ENCODE peak calls at places on chromosome 12, in five cellular contexts. K is fibroblast of lung, O is fibroblast of mammary gland, W is foreskin fibroblast, S is Calu3. V is an unnamed sample.

GRCh38 chr12:28191018-28191595 is 851 bp downstream of the CCDC91 start:
- DNase-seq in K (peak), O (peak), W (peak), S (peak), V (no peak)

GRCh38 chr12:11705010-11705409 is 55.5 kb downstream of the ETV6 start:
- DNase-seq in K (peak), O (peak), W (peak), S (peak), V (no peak)

GRCh38 chr12:107967170-107967569 is 161.9 kb upstream of the WSCD2 start:
- DNase-seq in K (no peak), O (peak), W (no peak), S (no peak), V (no peak)

GRCh38 chr12:107027304-107028053 is 40.5 kb upstream of the MTERF2 start:
- DNase-seq in K (peak), O (peak), W (peak), S (peak), V (no peak)

GRCh38 chr12:56127888-56128668 is at the start of gene ESYT1:
- DNase-seq in K (peak), O (peak), W (peak), S (peak), V (peak)

GRCh38 chr12:68639396-68639767 is 28.7 kb downstream of the RAP1B start:
- DNase-seq in K (no peak), O (no peak), W (no peak), S (no peak), V (no peak)

GRCh38 chr12:87995581-87996178 is 33.5 kb downstream of the C12orf50 start:
- DNase-seq in K (peak), O (peak), W (peak), S (peak), V (no peak)

GRCh38 chr12:124909831-124910560 is 4.5 kb downstream of the UBC start:
- DNase-seq in K (peak), O (peak), W (peak), S (no peak), V (no peak)

GRCh38 chr12:66590276-66590675 is 88.6 kb downstream of the GRIP1 start:
- DNase-seq in K (no peak), O (no peak), W (no peak), S (no peak), V (no peak)

GRCh38 chr12:106753526-106753925 is 21.0 kb upstream of the RIC8B start:
- DNase-seq in K (no peak), O (no peak), W (no peak), S (no peak), V (peak)

GRCh38 chr12:83042441-83043215 is 355.9 kb downstream of the TMTC2 start:
- DNase-seq in K (peak), O (no peak), W (no peak), S (no peak), V (no peak)

GRCh38 chr12:2826721-2827515 is 7.9 kb downstream of the NRIP2 start:
- DNase-seq in K (peak), O (no peak), W (no peak), S (no peak), V (no peak)

GRCh38 chr12:26238341-26239126 is 43.2 kb downstream of the SSPN start:
- DNase-seq in K (peak), O (peak), W (no peak), S (no peak), V (no peak)

GRCh38 chr12:47808049-47808448 is 11.7 kb downstream of the HDAC7 start:
- DNase-seq in K (peak), O (peak), W (peak), S (no peak), V (peak)

GRCh38 chr12:6273931-6274687 is 36.4 kb upstream of the PLEKHG6 start:
- DNase-seq in K (no peak), O (no peak), W (no peak), S (no peak), V (no peak)

GRCh38 chr12:132185698-132186097 is 41.4 kb downstream of the NOC4L start:
- DNase-seq in K (no peak), O (no peak), W (no peak), S (no peak), V (no peak)

GRCh38 chr12:6262211-6262610 is 48.3 kb upstream of the PLEKHG6 start:
- DNase-seq in K (no peak), O (no peak), W (no peak), S (no peak), V (no peak)

GRCh38 chr12:5945071-5946008 is at the start of gene ANO2:
- DNase-seq in K (peak), O (no peak), W (peak), S (peak), V (no peak)

GRCh38 chr12:116639765-116640164 is 80.6 kb downstream of the MAP1LC3B2 start:
- DNase-seq in K (no peak), O (no peak), W (no peak), S (no peak), V (no peak)

GRCh38 chr12:32586390-32586789 is 92.7 kb upstream of the DNM1L start:
- DNase-seq in K (peak), O (peak), W (peak), S (no peak), V (no peak)

GRCh38 chr12:24921251-24922038 is 27.5 kb downstream of the BCAT1 start:
- DNase-seq in K (peak), O (peak), W (no peak), S (no peak), V (no peak)

GRCh38 chr12:58621126-58621525 is 299.2 kb downstream of the LRIG3 start:
- DNase-seq in K (no peak), O (no peak), W (no peak), S (no peak), V (no peak)

GRCh38 chr12:114774181-114774580 is 90.2 kb upstream of the TBX3 start:
- DNase-seq in K (peak), O (peak), W (no peak), S (no peak), V (no peak)

GRCh38 chr12:8996682-8997405 is 7.5 kb downstream of the KLRG1 start:
- DNase-seq in K (peak), O (peak), W (peak), S (no peak), V (no peak)

GRCh38 chr12:59733200-59733599 is 137.4 kb downstream of the SLC16A7 start:
- DNase-seq in K (no peak), O (no peak), W (no peak), S (no peak), V (no peak)

GRCh38 chr12:50677858-50678257 is 86.0 kb upstream of the ATF1 start:
- DNase-seq in K (peak), O (peak), W (no peak), S (no peak), V (no peak)

GRCh38 chr12:3005736-3006135 is 46.5 kb downstream of the TEAD4 start:
- DNase-seq in K (peak), O (no peak), W (no peak), S (no peak), V (no peak)

GRCh38 chr12:45648070-45648469 is 81.4 kb upstream of the ARID2 start:
- DNase-seq in K (no peak), O (no peak), W (no peak), S (no peak), V (no peak)
- TF ChIP-seq CTCF in K (no peak), O (no peak), W (no peak), S (no peak), V (no peak)

GRCh38 chr12:111201036-111201435 is 167.9 kb downstream of the PHETA1 start:
- DNase-seq in K (no peak), O (no peak), W (no peak), S (no peak), V (no peak)
- TF ChIP-seq CTCF in K (no peak), O (no peak), W (no peak), S (no peak), V (no peak)

GRCh38 chr12:10140001-10140400 is 10.0 kb upstream of the CLEC7A start:
- DNase-seq in K (peak), O (peak), W (peak), S (peak), V (no peak)
- TF ChIP-seq CTCF in K (peak), O (peak), W (peak), S (peak), V (no peak)

GRCh38 chr12:110704231-110704630 is 15.3 kb upstream of the HVCN1 start:
- DNase-seq in K (no peak), O (no peak), W (no peak), S (no peak), V (no peak)

GRCh38 chr12:110708917-110709316 is 20.0 kb upstream of the HVCN1 start:
- DNase-seq in K (no peak), O (no peak), W (no peak), S (no peak), V (no peak)

GRCh38 chr12:110702081-110702480 is 13.2 kb upstream of the HVCN1 start:
- DNase-seq in K (no peak), O (no peak), W (no peak), S (no peak), V (no peak)

GRCh38 chr12:110705309-110705708 is 16.4 kb upstream of the HVCN1 start:
- DNase-seq in K (no peak), O (no peak), W (no peak), S (no peak), V (no peak)

DNA sequence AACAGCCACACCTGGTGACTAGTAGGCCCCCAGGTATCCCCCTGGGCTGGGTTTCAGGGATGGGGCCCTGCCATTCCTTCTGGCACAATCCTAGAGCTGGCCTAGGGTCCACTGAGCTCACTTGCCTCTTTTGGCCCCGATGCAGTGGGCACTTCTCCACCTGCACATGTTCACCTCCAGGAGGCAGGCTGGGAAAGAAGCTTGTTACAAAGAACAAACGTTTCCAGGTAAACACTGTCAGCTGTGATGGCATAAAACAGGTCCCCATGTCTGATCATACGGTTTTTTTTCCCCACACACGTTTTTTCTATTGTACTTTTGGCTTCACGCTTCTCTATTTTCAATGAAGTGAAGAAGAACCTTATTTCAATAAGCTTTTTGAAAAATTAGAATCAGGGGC is 15.8 kb upstream of the HVCN1 start:
- DNase-seq in K (no peak), O (no peak), W (no peak), S (peak), V (no peak)
- TF ChIP-seq CTCF in K (no peak), O (no peak), W (no peak), S (no peak), V (no peak)

GRCh38 chr12:48980389-48980952 is 2.3 kb downstream of the WNT1 start:
- DNase-seq in K (no peak), O (no peak), W (no peak), S (no peak), V (no peak)
- TF ChIP-seq CTCF in K (no peak), O (no peak), W (no peak), S (no peak), V (no peak)

GRCh38 chr12:130286041-130286440 is 51.6 kb upstream of the PIWIL1 start:
- DNase-seq in K (no peak), O (no peak), W (no peak), S (no peak), V (no peak)
- TF ChIP-seq CTCF in K (no peak), O (no peak), W (no peak), S (no peak), V (no peak)

GRCh38 chr12:53751336-53752191 is at the start of gene CISTR:
- DNase-seq in K (no peak), O (no peak), W (no peak), S (no peak), V (peak)

GRCh38 chr12:53746592-53747491 is 4.9 kb downstream of the CISTR start:
- DNase-seq in K (peak), O (peak), W (peak), S (peak), V (peak)

GRCh38 chr12:53750812-53751335 is 905 bp downstream of the CISTR start:
- DNase-seq in K (peak), O (no peak), W (no peak), S (no peak), V (peak)

GRCh38 chr12:53749986-53750811 is 1.6 kb downstream of the CISTR start:
- DNase-seq in K (no peak), O (no peak), W (no peak), S (no peak), V (no peak)

DNA sequence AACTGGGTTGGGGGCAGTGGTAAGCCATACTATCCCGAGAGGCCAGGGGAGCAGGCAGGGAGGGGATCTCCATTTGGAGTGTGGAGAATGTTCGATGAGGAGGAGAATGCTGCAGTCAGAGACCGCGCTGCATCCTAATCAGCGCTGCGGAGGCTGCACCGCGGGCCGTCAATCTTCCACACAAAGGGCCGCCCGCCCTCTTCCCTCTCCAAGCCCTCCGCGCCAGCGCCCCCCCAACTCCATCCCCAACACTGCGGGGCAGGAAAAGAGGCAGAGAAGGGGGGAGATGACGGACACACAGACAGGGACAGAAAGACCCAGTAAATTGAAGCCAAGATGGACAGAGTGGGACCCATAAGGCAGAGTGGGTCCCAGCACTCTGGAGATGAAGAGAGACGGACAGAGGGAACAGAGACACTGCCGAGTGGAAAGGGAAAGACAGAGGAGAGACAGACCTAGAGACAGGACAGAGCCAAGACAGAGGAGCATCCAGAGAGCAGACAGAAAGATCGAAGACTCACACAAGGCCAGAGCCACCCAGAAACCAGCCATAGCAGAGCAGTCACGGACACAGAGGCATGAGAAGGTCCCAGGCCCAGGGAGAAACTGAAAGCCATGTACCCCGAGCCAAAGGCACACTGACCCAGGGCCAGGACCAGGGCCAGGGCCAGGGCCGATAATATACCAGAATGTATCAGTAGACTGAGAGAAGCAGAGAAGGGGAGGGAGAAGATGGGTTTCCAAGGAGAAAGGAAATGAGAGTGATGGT is 3.5 kb downstream of the CISTR start:
- DNase-seq in K (no peak), O (no peak), W (no peak), S (no peak), V (no peak)
- TF ChIP-seq CTCF in K (no peak), O (no peak), W (no peak), S (no peak), V (no peak)

DNA sequence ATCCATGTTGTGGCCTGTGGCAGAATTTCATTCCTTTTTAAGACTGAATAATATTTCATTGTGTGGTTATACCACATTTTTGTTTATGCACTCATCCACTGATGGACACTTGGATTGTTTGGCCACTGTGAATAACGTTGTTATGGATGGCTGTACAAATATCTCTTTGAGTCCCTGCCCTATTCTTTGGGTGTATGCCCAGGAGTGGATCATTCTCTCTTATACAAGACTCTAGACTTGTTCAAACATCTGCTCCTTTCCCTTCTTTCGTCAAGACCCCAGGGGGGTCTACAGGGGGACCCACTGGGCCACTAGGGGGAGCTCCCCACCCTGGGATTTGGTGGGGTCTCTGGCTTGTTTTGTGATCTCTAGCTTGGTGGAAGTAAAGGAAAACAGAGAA is 77.4 kb downstream of the FBXL14 start:
- DNase-seq in K (peak), O (peak), W (peak), S (no peak), V (no peak)
- TF ChIP-seq CTCF in K (peak), O (peak), W (peak), S (no peak), V (no peak)

DNA sequence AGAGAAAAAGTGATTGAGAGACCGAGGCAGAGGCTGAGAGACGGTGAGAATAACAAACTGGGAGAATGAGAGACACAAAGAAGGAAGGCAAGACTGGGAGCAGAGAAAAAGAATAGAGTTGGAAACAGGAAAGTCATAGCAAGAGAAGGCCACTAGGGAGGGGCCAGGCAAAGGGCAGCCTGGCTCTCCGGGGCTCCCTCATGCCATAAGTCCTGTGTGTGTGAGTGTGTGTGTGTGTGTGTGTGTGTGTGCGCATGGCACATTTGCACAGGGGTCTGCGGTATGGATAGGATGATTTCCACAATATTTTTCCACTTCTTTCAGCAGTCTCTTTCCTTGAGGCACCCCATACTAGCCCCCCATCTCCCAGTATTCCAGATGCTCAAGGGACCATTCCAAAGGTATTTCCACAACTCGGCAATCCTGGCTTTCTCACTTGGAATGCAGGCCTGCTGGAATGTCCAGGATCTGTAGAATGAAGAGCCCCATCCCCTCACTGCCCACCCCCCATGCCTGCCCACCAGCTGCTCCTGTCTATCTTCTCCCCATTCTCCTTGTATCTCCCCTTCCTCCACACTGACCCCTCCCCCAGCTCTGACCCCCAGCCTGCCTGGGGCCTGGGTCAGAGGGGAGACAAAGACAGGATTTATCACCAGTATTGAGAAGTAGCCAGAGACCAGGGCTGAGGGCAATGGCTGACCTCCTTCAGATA is 9.0 kb downstream of the GPR84 start:
- DNase-seq in K (no peak), O (no peak), W (no peak), S (no peak), V (no peak)
- TF ChIP-seq CTCF in K (no peak), O (no peak), W (no peak), S (no peak), V (no peak)

DNA sequence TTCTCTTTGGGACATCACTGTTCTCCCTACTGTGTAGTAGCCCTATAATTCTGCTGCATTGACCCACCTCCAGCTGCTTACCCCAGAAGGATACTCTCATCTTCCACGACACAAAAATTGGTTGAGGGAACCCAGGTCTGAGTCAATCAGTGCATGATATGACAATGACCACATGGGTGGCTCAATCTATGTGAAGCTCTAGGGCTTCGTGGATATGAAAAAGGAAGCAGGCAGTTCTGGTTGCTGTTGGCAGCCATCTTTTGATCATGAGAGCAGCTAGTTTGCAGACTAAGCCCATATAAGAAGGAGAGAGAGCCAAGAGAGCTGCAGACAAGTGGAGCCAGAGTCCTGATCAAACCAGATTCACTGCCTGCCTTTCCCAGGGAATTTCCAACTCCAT is 57.9 kb downstream of the AVPR1A start:
- DNase-seq in K (no peak), O (no peak), W (no peak), S (no peak), V (no peak)
- TF ChIP-seq CTCF in K (no peak), O (no peak), W (no peak), S (no peak), V (no peak)